ENCODE peak calls at places on chromosomes 12 and 14, in ten cellular contexts. One of them, this sample, is unnamed.

GRCh38 chr12:4589941-4590340 is 27.9 kb downstream of the DYRK4 start:
- DNase-seq in ELF-1: no peak
- DNase-seq in Right ventricle myocardium superior: no peak
- DNase-seq in HFFc6: no peak
- DNase-seq in CD4-positive, alpha-beta memory T cell: no peak
- DNase-seq in endothelial cell of umbilical vein: no peak
- DNase-seq in right lobe of liver: no peak
- DNase-seq in activated T-cell treated with anti-CD3 and anti-CD28 coated beads, Interleukin-2, amount 50 U/mL, for 72 hours: no peak
- DNase-seq in CD4-positive, CD25-positive, alpha-beta regulatory T cell: no peak
- DNase-seq in SW 1271: no peak
- DNase-seq in this sample: no peak

GRCh38 chr14:20278414-20278813 is 27.3 kb downstream of the TTC5 start:
- DNase-seq in ELF-1: no peak
- DNase-seq in Right ventricle myocardium superior: peak; percentile 62
- DNase-seq in HFFc6: no peak
- DNase-seq in CD4-positive, alpha-beta memory T cell: no peak
- DNase-seq in endothelial cell of umbilical vein: peak; percentile 21
- DNase-seq in right lobe of liver: no peak
- DNase-seq in activated T-cell treated with anti-CD3 and anti-CD28 coated beads, Interleukin-2, amount 50 U/mL, for 72 hours: no peak
- DNase-seq in CD4-positive, CD25-positive, alpha-beta regulatory T cell: no peak
- DNase-seq in SW 1271: no peak
- DNase-seq in this sample: no peak

GRCh38 chr12:22684526-22685118 is 59.7 kb downstream of the ETNK1 start:
- DNase-seq in ELF-1: no peak
- DNase-seq in Right ventricle myocardium superior: no peak
- DNase-seq in HFFc6: peak; percentile 50
- DNase-seq in CD4-positive, alpha-beta memory T cell: peak; percentile 12
- DNase-seq in endothelial cell of umbilical vein: peak; percentile 71
- DNase-seq in right lobe of liver: no peak
- DNase-seq in activated T-cell treated with anti-CD3 and anti-CD28 coated beads, Interleukin-2, amount 50 U/mL, for 72 hours: no peak
- DNase-seq in CD4-positive, CD25-positive, alpha-beta regulatory T cell: no peak
- DNase-seq in SW 1271: peak; percentile 42
- DNase-seq in this sample: no peak

GRCh38 chr12:110382683-110383082 is 20.8 kb downstream of the ANAPC7 start:
- DNase-seq in ELF-1: no peak
- DNase-seq in Right ventricle myocardium superior: no peak
- DNase-seq in HFFc6: no peak
- DNase-seq in CD4-positive, alpha-beta memory T cell: no peak
- DNase-seq in endothelial cell of umbilical vein: no peak
- DNase-seq in right lobe of liver: no peak
- DNase-seq in activated T-cell treated with anti-CD3 and anti-CD28 coated beads, Interleukin-2, amount 50 U/mL, for 72 hours: peak; percentile 18
- DNase-seq in CD4-positive, CD25-positive, alpha-beta regulatory T cell: no peak
- DNase-seq in SW 1271: no peak
- DNase-seq in this sample: no peak

GRCh38 chr12:16612647-16613046 is 6.7 kb upstream of the LMO3 start:
- DNase-seq in ELF-1: no peak
- DNase-seq in Right ventricle myocardium superior: no peak
- DNase-seq in HFFc6: peak; percentile 30
- DNase-seq in CD4-positive, alpha-beta memory T cell: no peak
- DNase-seq in endothelial cell of umbilical vein: no peak
- DNase-seq in right lobe of liver: no peak
- DNase-seq in activated T-cell treated with anti-CD3 and anti-CD28 coated beads, Interleukin-2, amount 50 U/mL, for 72 hours: no peak
- DNase-seq in CD4-positive, CD25-positive, alpha-beta regulatory T cell: no peak
- DNase-seq in SW 1271: no peak
- DNase-seq in this sample: no peak

GRCh38 chr12:113416091-113416754 is 6.0 kb upstream of the SDSL start:
- DNase-seq in ELF-1: no peak
- DNase-seq in Right ventricle myocardium superior: no peak
- DNase-seq in HFFc6: no peak
- DNase-seq in CD4-positive, alpha-beta memory T cell: no peak
- DNase-seq in endothelial cell of umbilical vein: no peak
- DNase-seq in right lobe of liver: no peak
- DNase-seq in activated T-cell treated with anti-CD3 and anti-CD28 coated beads, Interleukin-2, amount 50 U/mL, for 72 hours: no peak
- DNase-seq in CD4-positive, CD25-positive, alpha-beta regulatory T cell: no peak
- DNase-seq in SW 1271: no peak
- DNase-seq in this sample: no peak

GRCh38 chr14:64880382-64881121 is 845 bp upstream of the SPTB start:
- DNase-seq in ELF-1: peak; percentile 83
- DNase-seq in Right ventricle myocardium superior: peak; percentile 70
- DNase-seq in HFFc6: no peak
- DNase-seq in CD4-positive, alpha-beta memory T cell: peak; percentile 47
- DNase-seq in endothelial cell of umbilical vein: peak; percentile 8
- DNase-seq in right lobe of liver: peak; percentile 62
- DNase-seq in activated T-cell treated with anti-CD3 and anti-CD28 coated beads, Interleukin-2, amount 50 U/mL, for 72 hours: peak; percentile 69
- DNase-seq in CD4-positive, CD25-positive, alpha-beta regulatory T cell: peak; percentile 38
- DNase-seq in SW 1271: peak; percentile 20
- DNase-seq in this sample: peak; percentile 80

GRCh38 chr12:53623526-53623925 is 2.7 kb downstream of the ATF7 start:
- DNase-seq in ELF-1: no peak
- DNase-seq in Right ventricle myocardium superior: no peak
- DNase-seq in HFFc6: no peak
- DNase-seq in CD4-positive, alpha-beta memory T cell: no peak
- DNase-seq in endothelial cell of umbilical vein: peak; percentile 82
- DNase-seq in right lobe of liver: no peak
- DNase-seq in activated T-cell treated with anti-CD3 and anti-CD28 coated beads, Interleukin-2, amount 50 U/mL, for 72 hours: no peak
- DNase-seq in CD4-positive, CD25-positive, alpha-beta regulatory T cell: no peak
- DNase-seq in SW 1271: peak; percentile 22
- DNase-seq in this sample: no peak

GRCh38 chr14:88129306-88130056 is 124.5 kb downstream of the GPR65 start:
- DNase-seq in ELF-1: no peak
- DNase-seq in Right ventricle myocardium superior: no peak
- DNase-seq in HFFc6: peak; percentile 27
- DNase-seq in CD4-positive, alpha-beta memory T cell: no peak
- DNase-seq in endothelial cell of umbilical vein: peak; percentile 11
- DNase-seq in right lobe of liver: no peak
- DNase-seq in activated T-cell treated with anti-CD3 and anti-CD28 coated beads, Interleukin-2, amount 50 U/mL, for 72 hours: peak; percentile 6
- DNase-seq in CD4-positive, CD25-positive, alpha-beta regulatory T cell: no peak
- DNase-seq in SW 1271: peak; percentile 15
- DNase-seq in this sample: no peak